ENCODE peak calls at places on chromosomes 4 and X, in five cellular contexts. Z is CD8-positive, alpha-beta memory T cell; I is Kasumi-1; R is ovary; F is lung. O is an unnamed sample.

GRCh38 chr4:160038560-160038959 is 935.7 kb downstream of the RAPGEF2 start:
- DNase-seq in I (no peak), R (no peak), F (no peak), Z (no peak), O (no peak)

GRCh38 chrX:134013528-134013927 is 28.1 kb upstream of the GPC3 start:
- DNase-seq in I (no peak), Z (no peak), R (no peak), F (no peak), O (no peak)

GRCh38 chrX:78548012-78548411 is 111.1 kb downstream of the RTL3 start:
- DNase-seq in Z (no peak), R (no peak), I (no peak), F (no peak), O (no peak)

GRCh38 chr4:186854256-186854655 is 130.6 kb upstream of the FAT1 start:
- DNase-seq in I (no peak), Z (no peak), F (no peak), R (no peak), O (no peak)

GRCh38 chrX:98405376-98405775 is 1521.7 kb downstream of the RPA4 start:
- DNase-seq in I (no peak), R (no peak), F (no peak), Z (no peak), O (no peak)

GRCh38 chr4:181950372-181951127 is 292.7 kb upstream of the TENM3 start:
- DNase-seq in F (no peak), R (no peak), Z (no peak), I (no peak), O (no peak)

GRCh38 chrX:8147216-8147615 is 23.9 kb downstream of the VCX2 start:
- DNase-seq in R (no peak), I (no peak), F (no peak), Z (no peak), O (no peak)

GRCh38 chr4:3071811-3072210 is 2.5 kb downstream of the HTT-AS start:
- DNase-seq in F (no peak), I (no peak), R (no peak), Z (no peak), O (no peak)

GRCh38 chr4:139734201-139734874 is 68.7 kb downstream of the MGST2 start:
- DNase-seq in F (no peak), I (no peak), R (peak), Z (no peak), O (no peak)

GRCh38 chr4:29307256-29307655 is 1412.9 kb upstream of the PCDH7 start:
- DNase-seq in Z (no peak), I (no peak), R (no peak), F (no peak), O (no peak)

GRCh38 chr4:158722291-158722916 is 792 bp downstream of the PPID start:
- DNase-seq in F (no peak), I (peak), R (no peak), Z (peak), O (no peak)

GRCh38 chrX:97622111-97622510 is 738.4 kb downstream of the RPA4 start:
- DNase-seq in R (no peak), Z (no peak), I (no peak), F (no peak), O (no peak)

GRCh38 chr4:30256105-30256828 is 463.9 kb upstream of the PCDH7 start:
- DNase-seq in Z (no peak), I (no peak), R (no peak), F (no peak), O (no peak)

GRCh38 chr4:107740950-107741701 is 21.1 kb upstream of the PAPSS1 start:
- DNase-seq in F (no peak), I (no peak), Z (no peak), R (peak), O (no peak)

GRCh38 chrX:13304052-13304451 is 15.8 kb downstream of the ATXN3L start:
- DNase-seq in R (no peak), F (no peak), I (no peak), Z (no peak), O (no peak)

GRCh38 chr4:99856166-99856565 is 38.1 kb downstream of the LAMTOR3 start:
- DNase-seq in F (no peak), Z (no peak), R (no peak), I (peak), O (peak)

GRCh38 chrX:69149466-69150293 is 15.6 kb downstream of the PJA1 start:
- DNase-seq in Z (no peak), F (no peak), R (no peak), I (no peak), O (no peak)

GRCh38 chr4:174538876-174539250 is 16.6 kb upstream of the HPGD start:
- DNase-seq in Z (no peak), I (no peak), R (no peak), F (no peak), O (no peak)

GRCh38 chrX:154308108-154308946 is 12.7 kb downstream of the TKTL1 start:
- DNase-seq in R (peak), I (peak), F (peak), Z (peak), O (peak)

GRCh38 chr4:119559044-119559647 is 69.5 kb downstream of the PDE5A start:
- DNase-seq in F (no peak), I (peak), R (no peak), Z (no peak), O (no peak)

GRCh38 chrX:133923548-133923947 is 61.8 kb downstream of the GPC3 start:
- DNase-seq in I (no peak), Z (no peak), R (no peak), F (no peak), O (no peak)

GRCh38 chr4:185592845-185593488 is 57.7 kb upstream of the PDLIM3 start:
- DNase-seq in R (no peak), I (no peak), Z (no peak), F (no peak), O (no peak)

GRCh38 chr4:46254788-46255187 is 130.9 kb upstream of the GABRG1 start:
- DNase-seq in Z (no peak), R (no peak), F (no peak), I (no peak), O (no peak)

GRCh38 chrX:13250831-13251612 is 68.8 kb downstream of the ATXN3L start:
- DNase-seq in I (peak), Z (no peak), F (no peak), R (peak), O (no peak)

GRCh38 chrX:47623540-47624027 is 3.9 kb upstream of the SYN1 start:
- DNase-seq in I (peak), R (peak), F (no peak), Z (peak), O (no peak)

GRCh38 chr4:175253184-175253902 is 335.2 kb downstream of the ADAM29 start:
- DNase-seq in Z (no peak), R (no peak), I (peak), F (no peak), O (no peak)

GRCh38 chr4:72295966-72296557 is 264.3 kb downstream of the NPFFR2 start:
- DNase-seq in F (no peak), R (no peak), I (peak), Z (no peak), O (no peak)

GRCh38 chr4:7210818-7211217 is 18.5 kb downstream of the SORCS2 start:
- DNase-seq in R (no peak), F (no peak), I (no peak), Z (no peak), O (no peak)

GRCh38 chr4:183658362-183659028 is 490 bp downstream of the RWDD4 start:
- DNase-seq in R (peak), F (no peak), I (peak), Z (peak), O (no peak)

GRCh38 chr4:54998991-54999390 is 126.4 kb downstream of the KDR start:
- DNase-seq in F (no peak), I (peak), Z (no peak), R (no peak), O (no peak)